ENCODE peak calls at places on chromosomes 4 and X, in nine cellular contexts. J is OCI-LY7; G is activated naive CD8-positive, alpha-beta T cell treated with anti-CD3 and anti-CD28 coated beads, Interleukin-2, amount 50 U/mL, for 16 hours; I is ELR; Z is CD8-positive, alpha-beta memory T cell; L is left colon; K is spleen; P is SK-MEL-5; A is GM12878. T is an unnamed sample.

GRCh38 chrX:3962511-3963350 is 249.3 kb upstream of the PRKX start:
- DNase-seq in J (peak), G (no peak), I (peak), Z (no peak), L (no peak), K (no peak), P (peak), A (no peak), T (peak)

GRCh38 chrX:11792461-11793421 is 34.7 kb downstream of the MSL3 start:
- DNase-seq in J (peak), G (peak), I (no peak), Z (peak), L (peak), K (no peak), P (no peak), A (peak), T (no peak)

GRCh38 chr4:148955926-148956325 is 513.7 kb upstream of the NR3C2 start:
- DNase-seq in J (no peak), G (no peak), I (peak), Z (no peak), L (no peak), K (no peak), P (no peak), A (no peak), T (no peak)

GRCh38 chr4:146442801-146443200 is 78.9 kb downstream of the SLC10A7 start:
- DNase-seq in J (no peak), G (no peak), I (peak), Z (no peak), L (no peak), K (no peak), P (no peak), A (no peak), T (peak)

GRCh38 chr4:55397521-55398321 is 2.0 kb downstream of the TMEM165 start:
- DNase-seq in J (peak), G (no peak), I (peak), Z (no peak), L (no peak), K (no peak), P (peak), A (no peak), T (peak)

GRCh38 chr4:141502755-141503154 is 133.6 kb upstream of the IL15 start:
- DNase-seq in J (no peak), G (no peak), I (no peak), Z (no peak), L (no peak), K (no peak), P (no peak), A (no peak), T (no peak)

GRCh38 chr4:152109585-152110509 is 349.0 kb upstream of the GATB start:
- DNase-seq in J (no peak), G (no peak), I (no peak), Z (no peak), L (no peak), K (no peak), P (no peak), A (no peak), T (peak)

GRCh38 chr4:106541253-106541652 is 172.7 kb upstream of the GIMD1 start:
- DNase-seq in J (no peak), G (no peak), I (peak), Z (no peak), L (no peak), K (no peak), P (no peak), A (no peak), T (peak)

GRCh38 chr4:40890199-40890598 is 140.4 kb downstream of the NSUN7 start:
- DNase-seq in J (no peak), G (no peak), I (no peak), Z (no peak), L (no peak), K (no peak), P (no peak), A (no peak), T (no peak)

GRCh38 chr4:163495900-163496299 is 1.4 kb downstream of the TMA16 start:
- DNase-seq in J (peak), G (no peak), I (peak), Z (peak), L (no peak), K (no peak), P (no peak), A (peak), T (no peak)

GRCh38 chr4:154807042-154807630 is 26.1 kb downstream of the RBM46 start:
- DNase-seq in J (peak), G (no peak), I (peak), Z (no peak), L (no peak), K (no peak), P (peak), A (peak), T (peak)

GRCh38 chrX:134803551-134804183 is 145.4 kb upstream of the PLAC1 start:
- DNase-seq in J (no peak), G (no peak), I (no peak), Z (peak), L (no peak), K (no peak), P (peak), A (no peak), T (no peak)

GRCh38 chrX:23907106-23907495 is 637 bp downstream of the APOO start:
- DNase-seq in J (peak), G (no peak), I (peak), Z (no peak), L (no peak), K (no peak), P (no peak), A (no peak), T (no peak)

GRCh38 chrX:56802921-56803848 is 74.1 kb downstream of the NBDY start:
- DNase-seq in J (no peak), G (peak), I (no peak), Z (peak), L (peak), K (peak), P (peak), A (peak), T (peak)

GRCh38 chrX:151458824-151459223 is 61.8 kb downstream of the VMA21 start:
- DNase-seq in J (no peak), G (no peak), I (peak), Z (no peak), L (no peak), K (no peak), P (no peak), A (no peak), T (peak)

GRCh38 chr4:75821966-75822365 is 80.3 kb downstream of the PPEF2 start:
- DNase-seq in J (no peak), G (no peak), I (peak), Z (no peak), L (no peak), K (no peak), P (no peak), A (no peak), T (no peak)

GRCh38 chrX:3712870-3713224 is 602 bp downstream of the PRKX start:
- DNase-seq in J (no peak), G (no peak), I (no peak), Z (peak), L (peak), K (peak), P (no peak), A (no peak), T (no peak)

GRCh38 chr4:127479031-127479622 is 153.6 kb upstream of the INTU start:
- DNase-seq in J (peak), G (no peak), I (peak), Z (no peak), L (no peak), K (no peak), P (peak), A (no peak), T (peak)

GRCh38 chr4:2163311-2163821 is 78.6 kb downstream of the HAUS3 start:
- DNase-seq in J (no peak), G (no peak), I (no peak), Z (no peak), L (peak), K (no peak), P (no peak), A (no peak), T (no peak)

T was measured in RPMI7951.